ENCODE peak calls at places on chromosomes 7 and 10, in four cellular contexts. One of them, this sample, is unnamed.

GRCh38 chr7:117064688-117065087 is 111.4 kb downstream of the ST7 start:
- DNase-seq in cardiac fibroblast: no peak
- DNase-seq in NCI-H774: no peak
- DNase-seq in ELR: no peak
- DNase-seq in this sample: no peak

GRCh38 chr10:130659528-130659927 is 523.3 kb downstream of the GLRX3 start:
- DNase-seq in cardiac fibroblast: no peak
- DNase-seq in NCI-H774: no peak
- DNase-seq in ELR: no peak
- DNase-seq in this sample: no peak

GRCh38 chr7:133984023-133984422 is 143.1 kb upstream of the LRGUK start:
- DNase-seq in cardiac fibroblast: peak
- DNase-seq in NCI-H774: no peak
- DNase-seq in ELR: no peak
- DNase-seq in this sample: no peak

GRCh38 chr7:98568891-98569290 is 48.2 kb upstream of the NPTX2 start:
- DNase-seq in cardiac fibroblast: no peak
- DNase-seq in NCI-H774: no peak
- DNase-seq in ELR: no peak
- DNase-seq in this sample: no peak

GRCh38 chr7:85185355-85186082 is 1.3 kb downstream of the SEMA3D start:
- DNase-seq in cardiac fibroblast: peak
- DNase-seq in NCI-H774: peak
- DNase-seq in ELR: peak
- DNase-seq in this sample: no peak

GRCh38 chr7:46485481-46486065 is 564.5 kb upstream of the IGFBP3 start:
- DNase-seq in cardiac fibroblast: peak
- DNase-seq in NCI-H774: no peak
- DNase-seq in ELR: peak
- DNase-seq in this sample: peak

GRCh38 chr7:116934580-116934979 is 18.7 kb upstream of the ST7 start:
- DNase-seq in cardiac fibroblast: no peak
- DNase-seq in NCI-H774: no peak
- DNase-seq in ELR: no peak
- DNase-seq in this sample: no peak

GRCh38 chr7:103690576-103690975 is 244.6 kb upstream of the SLC26A5 start:
- DNase-seq in cardiac fibroblast: no peak
- DNase-seq in NCI-H774: peak
- DNase-seq in ELR: no peak
- DNase-seq in this sample: no peak

GRCh38 chr10:44334621-44335184 is 50.2 kb downstream of the CXCL12 start:
- DNase-seq in cardiac fibroblast: peak
- DNase-seq in NCI-H774: no peak
- DNase-seq in ELR: peak
- DNase-seq in this sample: peak

GRCh38 chr7:74475243-74475986 is 21.7 kb downstream of the GTF2IRD1 start:
- DNase-seq in cardiac fibroblast: no peak
- DNase-seq in NCI-H774: peak
- DNase-seq in ELR: no peak
- DNase-seq in this sample: no peak

GRCh38 chr7:8232999-8233847 is 28.7 kb downstream of the ICA1 start:
- DNase-seq in cardiac fibroblast: no peak
- DNase-seq in NCI-H774: no peak
- DNase-seq in ELR: no peak
- DNase-seq in this sample: no peak

GRCh38 chr10:117804470-117805011 is 242.2 kb downstream of the RAB11FIP2 start:
- DNase-seq in cardiac fibroblast: no peak
- DNase-seq in NCI-H774: no peak
- DNase-seq in ELR: no peak
- DNase-seq in this sample: no peak

GRCh38 chr7:150379590-150380379 is 655 bp downstream of the ZNF775 start:
- DNase-seq in cardiac fibroblast: peak
- DNase-seq in NCI-H774: peak
- DNase-seq in ELR: peak
- DNase-seq in this sample: no peak

GRCh38 chr10:15384154-15384553 is 13.1 kb upstream of the FAM171A1 start:
- DNase-seq in cardiac fibroblast: no peak
- DNase-seq in NCI-H774: no peak
- DNase-seq in ELR: peak
- DNase-seq in this sample: no peak

GRCh38 chr10:29151011-29151410 is 137.9 kb upstream of the LYZL1 start:
- DNase-seq in cardiac fibroblast: no peak
- DNase-seq in NCI-H774: no peak
- DNase-seq in ELR: no peak
- DNase-seq in this sample: no peak

GRCh38 chr10:112261281-112261822 is 21.8 kb upstream of the TECTB start:
- DNase-seq in cardiac fibroblast: peak
- DNase-seq in NCI-H774: no peak
- DNase-seq in ELR: peak
- DNase-seq in this sample: no peak

GRCh38 chr7:114533151-114533550 is 118.5 kb downstream of the FOXP2 start:
- DNase-seq in cardiac fibroblast: no peak
- DNase-seq in NCI-H774: peak
- DNase-seq in ELR: no peak
- DNase-seq in this sample: no peak

GRCh38 chr10:102612964-102613275 is 31.4 kb upstream of the TRIM8 start:
- DNase-seq in cardiac fibroblast: no peak
- DNase-seq in NCI-H774: no peak
- DNase-seq in ELR: no peak
- DNase-seq in this sample: no peak

GRCh38 chr10:131015271-131015670 is 296.2 kb downstream of the TCERG1L start:
- DNase-seq in cardiac fibroblast: no peak
- DNase-seq in NCI-H774: no peak
- DNase-seq in ELR: no peak
- DNase-seq in this sample: no peak

GRCh38 chr10:91220194-91220953 is at the start of gene PCGF5:
- DNase-seq in cardiac fibroblast: peak
- DNase-seq in NCI-H774: peak
- DNase-seq in ELR: peak
- DNase-seq in this sample: peak

GRCh38 chr10:90051474-90051873 is 350.1 kb downstream of the KIF20B start:
- DNase-seq in cardiac fibroblast: no peak
- DNase-seq in NCI-H774: no peak
- DNase-seq in ELR: no peak
- DNase-seq in this sample: no peak

GRCh38 chr10:72611783-72612182 is 14.1 kb downstream of the MICU1 start:
- DNase-seq in cardiac fibroblast: peak
- DNase-seq in NCI-H774: no peak
- DNase-seq in ELR: no peak
- DNase-seq in this sample: no peak

This sample was measured in AG04450.